ENCODE peak calls at places on chromosome 4, in eight cellular contexts. C is hepatocyte, I is heart left ventricle, D is H9, V is GM23248, L is AG04450, X is SK-N-SH, R is suprapubic skin. N is an unnamed sample. For H3K9me3, the result is how much of the 10 kb centered on the place peaks cover.

GRCh38 chr4:86338989-86339388 is 20.9 kb downstream of the MAPK10 start:
- DNase-seq in D (no peak), R (no peak), V (peak), L (peak), I (no peak), X (no peak), C (peak), N (no peak)

GRCh38 chr4:181792641-181793612 is 450.3 kb upstream of the TENM3 start:
- DNase-seq in V (no peak), X (no peak), D (no peak), I (no peak), L (no peak), R (no peak), C (no peak), N (no peak)

GRCh38 chr4:169410839-169411770 is 140.3 kb upstream of the SH3RF1 start:
- DNase-seq in V (peak), I (peak), X (peak), D (peak), C (peak), L (peak), R (no peak), N (peak)

GRCh38 chr4:94548571-94548970 is 96.8 kb downstream of the PDLIM5 start:
- DNase-seq in L (no peak), V (peak), I (peak), R (no peak), C (peak), X (no peak), D (no peak), N (no peak)

GRCh38 chr4:8607603-8608481 is 15.3 kb downstream of the CPZ start:
- DNase-seq in X (peak), R (no peak), V (peak), C (peak), L (no peak), I (no peak), D (peak), N (peak)

GRCh38 chr4:80271806-80272205 is 5.3 kb downstream of the FGF5 start:
- DNase-seq in L (no peak), C (no peak), V (peak), X (no peak), R (no peak), I (no peak), D (no peak), N (no peak)

GRCh38 chr4:177339794-177340374 is 30.2 kb downstream of the NEIL3 start:
- DNase-seq in I (no peak), C (peak), L (peak), X (peak), D (no peak), R (no peak), V (peak), N (no peak)

GRCh38 chr4:57668621-57669020 is 558.4 kb upstream of the IGFBP7 start:
- DNase-seq in L (no peak), C (peak), V (no peak), D (no peak), X (no peak), R (no peak), I (no peak), N (no peak)

GRCh38 chr4:144583658-144584057 is 62.3 kb upstream of the HHIP start:
- DNase-seq in D (no peak), I (no peak), V (peak), R (no peak), L (no peak), C (no peak), X (no peak), N (no peak)

GRCh38 chr4:143188325-143189088 is 3.8 kb downstream of the USP38 start:
- DNase-seq in V (peak), R (no peak), X (no peak), C (no peak), D (no peak), I (no peak), L (no peak), N (no peak)

GRCh38 chr4:184309241-184310170 is 91.8 kb upstream of the ENPP6 start:
- DNase-seq in L (no peak), X (no peak), R (no peak), D (no peak), C (no peak), V (no peak), I (no peak), N (no peak)

GRCh38 chr4:137467537-137467936 is 64.8 kb downstream of the PCDH18 start:
- DNase-seq in L (no peak), R (no peak), D (no peak), X (no peak), C (no peak), V (no peak), I (no peak), N (no peak)

GRCh38 chr4:38869511-38869910 is 1.9 kb downstream of the FAM114A1 start:
- DNase-seq in X (no peak), L (no peak), R (no peak), C (no peak), D (no peak), V (peak), I (no peak), N (no peak)

GRCh38 chr4:135508006-135508714 is 1306.6 kb upstream of the PABPC4L start:
- DNase-seq in L (peak), X (no peak), I (no peak), C (no peak), R (no peak), D (no peak), V (peak), N (no peak)

GRCh38 chr4:110898290-110898689 is 275.4 kb upstream of the PITX2 start:
- DNase-seq in L (no peak), I (no peak), C (no peak), R (no peak), X (no peak), D (no peak), V (no peak), N (no peak)

GRCh38 chr4:122224348-122224747 is 72.2 kb downstream of the BLTP1 start:
- DNase-seq in R (no peak), D (peak), C (no peak), V (peak), I (no peak), X (no peak), L (peak), N (no peak)

GRCh38 chr4:83124079-83124780 is 9.7 kb upstream of the PLAC8 start:
- DNase-seq in X (no peak), V (no peak), R (no peak), I (peak), L (no peak), C (no peak), D (no peak), N (no peak)

GRCh38 chr4:35952751-35953150 is 291.6 kb downstream of the ARAP2 start:
- DNase-seq in D (no peak), X (no peak), V (no peak), I (no peak), R (no peak), L (no peak), C (no peak), N (no peak)

GRCh38 chr4:35950442-35950841 is 293.9 kb downstream of the ARAP2 start:
- DNase-seq in L (no peak), R (no peak), I (no peak), V (no peak), C (no peak), X (no peak), D (no peak), N (no peak)
- H3K9me3 ChIP-seq in L (under half), R (under half), I (under half), V (under half), C (under half), X (under half), D (under half), N (under half)

DNA sequence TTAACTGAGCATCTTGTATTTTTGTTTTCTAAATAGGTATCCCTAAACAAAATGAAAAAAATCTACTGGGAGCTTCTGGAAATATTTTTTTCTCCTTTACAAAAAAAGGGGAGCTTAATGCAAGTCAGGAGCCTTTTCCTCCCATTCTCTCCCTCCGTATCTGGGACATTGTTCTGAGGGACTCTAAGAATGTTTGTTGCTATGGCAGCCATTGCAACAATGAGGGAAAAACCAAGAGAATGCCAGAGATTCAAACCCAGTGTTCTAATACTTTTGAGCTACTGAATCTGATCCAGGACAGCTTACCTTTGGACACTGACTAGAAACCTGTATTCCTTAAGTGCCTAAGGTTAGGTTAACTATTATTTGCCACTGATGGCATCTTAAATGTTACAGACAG is 485.7 kb upstream of the HS3ST1 start:
- DNase-seq in I (no peak), L (no peak), X (no peak), D (peak), R (no peak), C (no peak), V (no peak), N (no peak)
- H3K9me3 ChIP-seq in I (under half), L (under half), X (under half), D (under half), R (under half), C (under half), V (under half), N (under half)

GRCh38 chr4:445410-445809 is 53.5 kb downstream of the ZNF721 start:
- DNase-seq in X (no peak), V (no peak), L (no peak), C (no peak), D (no peak), I (no peak), R (no peak), N (no peak)
- H3K9me3 ChIP-seq in X (half or more), V (half or more), L (under half), C (half or more), D (half or more), I (half or more), R (half or more), N (half or more)

GRCh38 chr4:29005838-29006237 is 1714.3 kb upstream of the PCDH7 start:
- DNase-seq in I (no peak), R (no peak), C (no peak), V (no peak), L (no peak), D (no peak), X (no peak), N (no peak)

GRCh38 chr4:29014555-29014954 is 1705.6 kb upstream of the PCDH7 start:
- DNase-seq in V (no peak), D (no peak), I (no peak), C (no peak), R (no peak), X (no peak), L (no peak), N (no peak)

GRCh38 chr4:29009908-29010307 is 1710.3 kb upstream of the PCDH7 start:
- DNase-seq in V (no peak), R (no peak), C (no peak), I (no peak), X (no peak), D (peak), L (no peak), N (no peak)
- H3K9me3 ChIP-seq in V (under half), R (under half), C (under half), I (under half), X (under half), D (under half), L (under half), N (under half)

DNA sequence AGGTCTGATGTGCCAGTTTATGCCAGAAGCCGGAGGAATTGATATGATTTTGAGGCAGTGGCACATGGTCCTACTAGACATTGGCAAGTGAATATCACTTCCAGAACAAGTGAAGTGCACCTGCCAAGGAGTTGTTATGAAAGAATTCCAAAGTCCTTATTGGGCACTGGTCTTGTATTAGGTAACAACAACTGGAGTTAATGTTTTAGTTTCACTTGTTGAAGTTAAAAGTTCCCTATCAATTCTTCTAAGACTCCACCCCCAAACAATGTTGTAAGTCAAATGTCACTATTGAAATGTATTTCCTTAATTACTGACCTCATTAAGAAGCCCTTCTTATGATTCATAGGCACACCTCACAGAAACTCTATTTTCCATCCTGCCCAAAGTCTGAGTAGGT is 3.1 kb downstream of the TET2 start:
- DNase-seq in V (no peak), R (no peak), I (no peak), L (no peak), D (no peak), X (no peak), C (peak), N (no peak)
- H3K9me3 ChIP-seq in V (under half), R (under half), I (under half), L (under half), D (under half), X (under half), C (under half), N (under half)

GRCh38 chr4:244471-244870 is 60.8 kb downstream of the ZNF732 start:
- DNase-seq in V (peak), I (peak), X (no peak), C (peak), R (no peak), D (peak), L (no peak), N (peak)
- H3K9me3 ChIP-seq in V (under half), I (under half), X (under half), C (under half), R (under half), D (under half), L (under half), N (half or more)